ENCODE peak calls at places on chromosomes 16 and 17, in four cellular contexts. Z, U, B and Y are unnamed samples.

GRCh38 chr17:4519361-4519788 is 20.7 kb downstream of the SPNS2 start:
- DNase-seq in Z (no peak), U (no peak), B (no peak), Y (no peak)

GRCh38 chr16:14548933-14549788 is 80.9 kb downstream of the PARN start:
- DNase-seq in Z (no peak), U (no peak), B (no peak), Y (peak)

GRCh38 chr17:18158022-18158600 is 25.5 kb upstream of the ALKBH5 start:
- DNase-seq in Z (peak), U (peak), B (no peak), Y (peak)

GRCh38 chr17:4332296-4332970 is 34.0 kb downstream of the UBE2G1 start:
- DNase-seq in Z (peak), U (no peak), B (no peak), Y (no peak)

GRCh38 chr16:847151-847550 is 46.6 kb upstream of the GNG13 start:
- DNase-seq in Z (no peak), U (no peak), B (no peak), Y (no peak)

GRCh38 chr16:24634919-24635318 is 94.5 kb upstream of the TNRC6A start:
- DNase-seq in Z (no peak), U (no peak), B (no peak), Y (no peak)

GRCh38 chr17:80092959-80093358 is 8.4 kb upstream of the GAA start:
- DNase-seq in Z (no peak), U (no peak), B (no peak), Y (no peak)

GRCh38 chr17:45953561-45953960 is 45.5 kb upstream of the STH start:
- DNase-seq in Z (no peak), U (no peak), B (no peak), Y (no peak)

GRCh38 chr17:29384901-29385300 is 5.3 kb upstream of the TAOK1 start:
- DNase-seq in Z (no peak), U (no peak), B (no peak), Y (no peak)

GRCh38 chr17:57597101-57597500 is 148.0 kb downstream of the CCDC182 start:
- DNase-seq in Z (no peak), U (no peak), B (no peak), Y (no peak)

GRCh38 chr16:1019234-1019933 is 37.8 kb downstream of the SOX8 start:
- DNase-seq in Z (peak), U (no peak), B (peak), Y (no peak)

GRCh38 chr16:23406546-23407240 is 46.3 kb downstream of the COG7 start:
- DNase-seq in Z (no peak), U (no peak), B (no peak), Y (no peak)

DNA sequence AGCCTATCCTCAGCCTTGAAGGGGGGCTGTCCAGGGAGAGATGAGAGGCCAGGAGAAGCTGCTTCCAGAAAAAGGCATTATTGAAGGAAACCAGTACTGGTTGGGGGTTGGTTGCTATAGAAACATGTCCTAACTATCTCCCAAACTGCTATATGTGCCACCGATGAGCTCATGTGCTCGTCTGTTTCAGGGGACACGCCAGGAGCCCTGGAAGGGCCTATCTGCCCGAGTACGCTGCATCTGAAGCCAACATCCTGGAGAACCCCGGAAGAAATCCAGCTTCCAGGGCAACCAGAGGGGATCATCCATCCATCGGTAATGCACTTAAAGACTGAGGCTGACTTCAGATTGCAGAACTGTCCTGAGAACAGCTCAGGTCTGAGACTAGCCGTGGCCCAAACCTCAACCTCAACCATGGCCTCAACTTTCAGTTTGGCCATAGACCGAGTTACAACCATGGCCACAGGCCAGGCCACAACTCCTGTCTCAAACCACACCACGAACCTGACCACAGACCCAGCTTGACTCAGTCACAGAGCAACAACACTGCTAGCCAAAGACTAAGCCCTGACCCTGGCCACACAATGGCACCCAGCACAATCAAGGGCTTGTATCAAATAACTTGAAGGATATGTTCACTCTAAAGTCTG is 10.2 kb downstream of the PITPNM3 start:
- DNase-seq in Z (peak), U (peak), B (no peak), Y (no peak)
- TF ChIP-seq RCOR1 in Z (no peak), U (no peak), B (no peak), Y (no peak)

GRCh38 chr17:38868095-38868967 is 1.5 kb upstream of the LASP1 start:
- DNase-seq in Z (peak), U (peak), B (no peak), Y (peak)
- TF ChIP-seq RCOR1 in Z (no peak), U (no peak), B (no peak), Y (no peak)

DNA sequence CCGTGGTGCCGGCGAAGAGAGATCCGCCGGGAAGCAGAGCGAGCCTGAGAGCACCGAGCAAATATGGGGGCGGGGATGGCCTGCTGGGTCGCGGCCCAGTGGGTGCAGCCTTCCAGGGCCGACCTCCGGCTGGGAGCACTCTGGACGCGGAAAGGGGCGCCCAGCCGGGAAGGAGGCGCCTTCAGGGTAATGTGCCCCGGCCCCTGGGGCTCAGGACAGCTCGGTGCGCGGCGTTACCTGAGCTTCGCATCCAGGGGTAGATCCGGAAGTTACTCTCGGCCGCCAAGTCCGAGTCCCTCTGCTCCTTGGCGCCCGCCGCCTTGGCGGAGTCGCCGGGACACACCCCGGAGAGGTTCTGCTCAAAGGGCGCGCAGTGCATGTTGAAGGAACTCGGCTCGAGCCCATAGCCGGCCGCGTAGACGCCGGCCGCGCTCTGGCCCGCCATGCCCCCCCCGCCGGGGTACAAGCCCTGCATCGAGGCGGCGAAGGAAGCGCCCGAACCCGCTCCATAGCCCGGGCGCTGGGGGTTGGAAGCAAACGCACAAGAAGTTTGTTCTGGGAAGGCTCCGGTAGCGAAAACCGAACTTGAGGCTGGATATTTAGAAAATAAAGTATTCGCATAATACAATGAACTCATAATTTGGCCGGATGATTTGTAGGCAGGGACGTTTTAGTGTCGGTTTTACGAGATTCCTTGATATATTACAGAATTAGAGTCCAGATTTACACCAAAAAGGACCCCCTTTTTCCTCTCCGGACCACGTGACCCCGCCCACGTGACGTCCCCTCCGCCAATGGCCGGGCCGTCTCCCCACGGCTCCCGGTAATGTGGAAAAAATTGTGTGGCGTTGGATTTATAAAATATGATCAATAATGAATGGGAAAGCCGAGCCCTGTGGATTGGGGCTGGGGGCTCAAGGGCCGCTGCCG is at the start of gene HOXB7:
- DNase-seq in Z (peak), U (no peak), B (peak), Y (peak)
- TF ChIP-seq RCOR1 in Z (no peak), U (no peak), B (no peak), Y (no peak)

GRCh38 chr16:53121666-53122065 is 66.9 kb downstream of the CHD9 start:
- DNase-seq in Z (no peak), U (no peak), B (no peak), Y (no peak)
- TF ChIP-seq RCOR1 in Z (no peak), U (no peak), B (no peak), Y (no peak)

GRCh38 chr17:78537217-78537860 is 39.9 kb downstream of the DNAH17 start:
- DNase-seq in Z (no peak), U (no peak), B (no peak), Y (no peak)
- TF ChIP-seq RCOR1 in Z (no peak), U (no peak), B (no peak), Y (no peak)

DNA sequence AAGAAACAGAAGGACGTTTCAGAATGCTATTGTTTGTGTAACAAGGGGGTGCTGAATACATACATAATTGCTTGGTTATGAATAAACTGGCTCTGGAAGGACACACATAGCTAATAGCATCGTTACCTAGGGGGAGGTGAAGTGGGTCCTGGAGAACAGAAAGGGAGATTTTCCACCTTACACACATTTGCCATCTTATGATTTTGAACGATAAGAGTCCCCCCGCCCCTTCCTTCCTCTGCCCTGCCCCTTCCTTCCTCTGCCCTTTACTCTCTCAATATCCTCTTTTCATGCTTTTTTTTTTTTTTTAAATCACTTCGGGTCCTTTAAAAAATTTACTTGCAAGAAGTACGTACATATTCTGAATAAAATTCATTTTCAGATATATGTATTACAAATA is 902 bp upstream of the DHRS7B start:
- DNase-seq in Z (no peak), U (no peak), B (no peak), Y (no peak)
- TF ChIP-seq RCOR1 in Z (no peak), U (no peak), B (no peak), Y (no peak)

GRCh38 chr17:41617698-41618097 is 5.1 kb upstream of the KRT16 start:
- DNase-seq in Z (no peak), U (no peak), B (no peak), Y (no peak)
- TF ChIP-seq RCOR1 in Z (no peak), U (no peak), B (no peak), Y (no peak)

DNA sequence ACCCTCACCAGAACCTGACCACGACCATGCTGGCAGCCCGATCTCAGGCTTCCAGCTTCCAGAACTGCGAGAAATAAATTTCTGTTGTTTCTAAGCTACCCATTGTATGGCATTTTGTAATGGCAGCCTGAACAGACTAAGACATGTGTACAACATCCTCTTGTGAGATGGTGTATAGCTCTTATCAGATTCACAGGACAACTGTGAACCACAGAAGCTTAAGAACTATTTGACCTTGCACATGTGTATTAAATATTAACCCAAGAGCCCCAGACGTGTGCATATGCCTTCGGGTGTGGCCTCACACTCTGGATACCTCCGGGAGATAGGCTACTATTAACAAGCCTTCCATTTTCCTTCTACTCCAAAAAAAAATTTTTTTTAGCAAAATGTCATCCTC is 248.9 kb downstream of the SLC39A11 start:
- DNase-seq in Z (no peak), U (no peak), B (no peak), Y (no peak)
- TF ChIP-seq RCOR1 in Z (no peak), U (no peak), B (no peak), Y (no peak)